ENCODE peak calls at places on chromosomes 5 and 9, in five cellular contexts. D is cardiac muscle cell; A is IMR-90; F is CD8-positive, alpha-beta T cell; R is upper lobe of right lung. L is an unnamed sample.

GRCh38 chr5:50927953-50928352 is 261.5 kb downstream of the PARP8 start:
- DNase-seq in D (no peak), A (no peak), F (no peak), R (no peak), L (no peak)

GRCh38 chr5:92917044-92917443 is 664.0 kb downstream of the NR2F1-AS1 start:
- DNase-seq in D (no peak), A (peak; percentile 31), F (no peak), R (no peak), L (no peak)

GRCh38 chr9:20280330-20280729 is 342.0 kb downstream of the MLLT3 start:
- DNase-seq in D (no peak), A (no peak), F (no peak), R (no peak), L (no peak)

GRCh38 chr5:28542968-28543367 is 1504.6 kb upstream of the CDH9 start:
- DNase-seq in D (peak; percentile 3), A (peak; percentile 11), F (no peak), R (no peak), L (no peak)

GRCh38 chr9:88536951-88537742 is 2.2 kb downstream of the NXNL2 start:
- DNase-seq in D (no peak), A (no peak), F (no peak), R (no peak), L (no peak)

GRCh38 chr9:116899337-116900006 is 212.4 kb downstream of the TRIM32 start:
- DNase-seq in D (no peak), A (peak; percentile 45), F (no peak), R (no peak), L (no peak)

GRCh38 chr5:147160923-147161663 is 73.7 kb upstream of the STK32A start:
- DNase-seq in D (no peak), A (no peak), F (no peak), R (no peak), L (no peak)

GRCh38 chr5:91293131-91293530 is 90.0 kb downstream of the ARRDC3 start:
- DNase-seq in D (peak; percentile 51), A (peak; percentile 55), F (no peak), R (no peak), L (peak; percentile 56)

GRCh38 chr5:145887976-145888574 is 15.3 kb upstream of the GRXCR2 start:
- DNase-seq in D (peak; percentile 63), A (peak; percentile 62), F (no peak), R (no peak), L (peak; percentile 56)

GRCh38 chr9:96856363-96857286 is 2.3 kb upstream of the ZNF782 start:
- DNase-seq in D (peak; percentile 78), A (peak; percentile 67), F (peak; percentile 44), R (peak; percentile 72), L (no peak)

GRCh38 chr5:143249851-143250250 is 153.6 kb downstream of the NR3C1 start:
- DNase-seq in D (no peak), A (peak; percentile 26), F (no peak), R (no peak), L (no peak)

GRCh38 chr9:33778700-33779351 is 16.5 kb upstream of the PRSS3 start:
- DNase-seq in D (peak; percentile 66), A (peak; percentile 59), F (no peak), R (no peak), L (peak; percentile 79)

GRCh38 chr9:93035821-93036351 is 22.6 kb upstream of the SUSD3 start:
- DNase-seq in D (no peak), A (no peak), F (no peak), R (no peak), L (peak; percentile 71)

GRCh38 chr5:14256026-14256690 is 113.0 kb downstream of the TRIO start:
- DNase-seq in D (no peak), A (no peak), F (no peak), R (no peak), L (no peak)

GRCh38 chr9:116359958-116360357 is 206.4 kb downstream of the PAPPA start:
- DNase-seq in D (no peak), A (no peak), F (no peak), R (no peak), L (no peak)

GRCh38 chr9:94909965-94910730 is 183.6 kb downstream of the AOPEP start:
- DNase-seq in D (no peak), A (no peak), F (no peak), R (no peak), L (no peak)

GRCh38 chr9:137085918-137086530 is 761 bp upstream of the MAN1B1 start:
- DNase-seq in D (peak; percentile 36), A (no peak), F (no peak), R (no peak), L (peak; percentile 85)

GRCh38 chr5:175728885-175729828 is 71.3 kb downstream of the HRH2 start:
- DNase-seq in D (peak; percentile 72), A (no peak), F (no peak), R (no peak), L (peak; percentile 86)

GRCh38 chr5:7317751-7318150 is 78.2 kb upstream of the ADCY2 start:
- DNase-seq in D (no peak), A (no peak), F (no peak), R (no peak), L (no peak)

GRCh38 chr9:72675586-72675985 is 154.2 kb downstream of the TMC1 start:
- DNase-seq in D (no peak), A (no peak), F (no peak), R (no peak), L (no peak)

GRCh38 chr9:105880517-105880916 is 186.2 kb downstream of the TMEM38B start:
- DNase-seq in D (no peak), A (no peak), F (no peak), R (no peak), L (no peak)

GRCh38 chr9:135083831-135084230 is 3.6 kb upstream of the OLFM1 start:
- DNase-seq in D (no peak), A (no peak), F (no peak), R (peak; percentile 67), L (no peak)

DNA sequence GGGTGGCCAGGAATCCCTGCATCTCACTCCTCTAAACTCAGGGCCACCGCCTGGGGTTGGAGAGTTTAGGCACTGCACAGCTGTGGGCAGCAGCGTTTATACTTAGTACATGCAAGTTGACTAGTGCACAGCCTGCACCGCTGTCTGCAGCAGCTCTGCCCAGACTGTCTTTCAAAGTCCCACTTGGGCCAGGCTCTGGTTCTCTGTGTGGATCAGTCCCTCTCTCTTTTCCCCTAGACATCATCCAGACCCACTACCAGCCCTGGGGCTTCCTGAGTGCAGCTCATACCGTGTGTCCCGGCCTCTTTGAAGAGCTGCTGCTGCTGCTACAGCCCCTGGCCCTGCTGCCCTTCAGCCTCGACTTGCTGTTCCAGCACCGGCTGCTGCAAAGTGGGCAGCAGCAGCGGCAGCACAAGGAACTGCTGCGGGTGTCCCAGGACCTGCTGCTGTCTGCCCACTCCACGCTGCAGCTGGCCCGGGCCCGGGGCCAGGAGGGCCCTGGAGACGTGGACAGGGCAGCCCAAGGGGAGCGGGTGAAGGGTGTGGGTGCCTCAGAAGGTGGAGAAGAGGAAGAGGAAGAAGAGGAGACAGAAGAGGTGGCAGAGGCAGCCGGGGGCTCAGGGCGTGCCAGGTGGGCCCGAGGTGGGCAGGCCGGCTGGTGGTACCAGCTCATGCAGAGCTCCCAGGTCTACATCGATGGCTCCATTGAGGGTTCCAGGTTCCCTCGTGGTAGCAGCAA is 45.1 kb upstream of the TESK1 start:
- DNase-seq in D (no peak), A (no peak), F (no peak), R (no peak), L (no peak)
- H3K36me3 ChIP-seq in D (peaks cover 13% of the 10 kb centered on the region), A (peaks cover 71% of the 10 kb centered on the region), F (no peaks in the 10 kb centered on the region), R (peaks cover 59% of the 10 kb centered on the region), L (peaks cover 8% of the 10 kb centered on the region)

GRCh38 chr5:944992-945685 is 52.5 kb downstream of the TRIP13 start:
- DNase-seq in D (no peak), A (no peak), F (no peak), R (peak; percentile 32), L (peak; percentile 28)

GRCh38 chr5:946720-947625 is 54.3 kb downstream of the TRIP13 start:
- DNase-seq in D (no peak), A (no peak), F (no peak), R (peak; percentile 61), L (peak; percentile 44)

GRCh38 chr5:944621-944927 is 51.9 kb downstream of the TRIP13 start:
- DNase-seq in D (no peak), A (no peak), F (no peak), R (no peak), L (no peak)

GRCh38 chr5:943874-944620 is 51.4 kb downstream of the TRIP13 start:
- DNase-seq in D (no peak), A (no peak), F (no peak), R (peak; percentile 40), L (peak; percentile 51)

DNA sequence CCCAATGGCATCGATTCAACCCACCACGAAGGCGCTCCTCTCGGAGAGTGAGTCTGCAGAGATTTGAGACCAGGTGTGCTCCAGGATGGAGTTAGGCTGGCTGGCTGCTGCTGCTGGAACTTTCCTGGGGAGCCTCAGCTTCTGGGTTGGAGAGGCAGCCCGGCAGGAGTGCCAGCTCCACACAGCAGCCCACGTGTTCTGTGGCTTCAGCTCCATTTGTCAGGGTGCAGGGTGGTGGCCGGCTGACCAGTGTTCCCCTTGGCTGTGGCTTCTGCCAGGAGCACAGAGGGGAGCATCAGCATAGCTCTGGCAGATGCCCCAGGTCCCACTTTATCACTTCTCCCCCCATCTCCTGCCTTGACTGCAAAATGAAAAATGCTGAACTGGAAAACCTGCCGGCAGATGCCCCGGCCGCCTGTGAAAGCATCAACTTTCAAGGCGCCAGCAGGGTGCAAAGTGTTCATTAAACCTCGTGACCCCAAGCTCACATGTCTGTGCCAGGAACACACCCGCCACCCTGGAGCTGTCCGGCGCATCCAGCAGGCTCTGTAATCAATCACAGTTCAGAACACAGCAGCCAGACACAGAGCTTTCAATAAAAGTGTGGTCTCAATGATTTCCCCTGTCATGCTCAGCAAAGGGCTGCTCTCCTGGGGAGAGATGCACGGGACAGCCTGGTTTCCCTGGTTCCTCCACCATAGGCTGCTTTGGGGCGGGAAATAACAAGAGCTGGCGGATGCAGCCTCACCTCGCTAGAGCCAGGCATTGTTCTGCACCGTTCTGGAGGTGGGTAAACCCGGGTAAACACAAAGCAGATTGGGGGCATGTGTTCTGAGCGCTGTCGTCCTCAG is 53.2 kb downstream of the TRIP13 start:
- DNase-seq in D (no peak), A (no peak), F (no peak), R (peak; percentile 53), L (peak; percentile 79)
- H3K27me3 ChIP-seq in D (peaks cover 5% of the 10 kb centered on the region), A (peaks cover 74% of the 10 kb centered on the region), F (peaks cover 8% of the 10 kb centered on the region), R (peaks cover 15% of the 10 kb centered on the region), L (no peaks in the 10 kb centered on the region)

GRCh38 chr9:6444108-6444507 is 31.1 kb downstream of the UHRF2 start:
- DNase-seq in D (no peak), A (no peak), F (no peak), R (no peak), L (no peak)
- H3K36me3 ChIP-seq in D (no peaks in the 10 kb centered on the region), A (peaks cover 13% of the 10 kb centered on the region), F (no peaks in the 10 kb centered on the region), R (no peaks in the 10 kb centered on the region), L (no peaks in the 10 kb centered on the region)

DNA sequence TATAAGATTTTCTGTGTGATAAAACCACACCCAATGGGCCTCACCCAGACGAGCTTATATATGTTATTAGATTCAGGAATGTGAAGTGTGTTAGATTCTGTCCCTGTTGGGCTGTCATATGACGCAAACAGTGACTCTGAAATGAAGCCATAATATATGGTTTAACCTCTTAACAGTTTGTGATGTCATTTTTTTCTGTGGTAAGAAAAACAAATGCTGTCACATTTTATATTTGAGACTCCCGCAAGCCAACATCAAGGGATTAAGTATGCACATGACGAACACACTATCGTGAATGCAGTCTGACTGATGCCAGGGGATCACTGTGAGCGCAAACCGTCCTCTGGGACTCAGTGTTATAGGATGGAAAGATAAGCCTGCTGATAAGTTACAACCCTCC is 321.7 kb downstream of the SH3GL2 start:
- DNase-seq in D (no peak), A (peak; percentile 10), F (no peak), R (no peak), L (no peak)
- H3K27me3 ChIP-seq in D (peaks cover 64% of the 10 kb centered on the region), A (peaks cover 6% of the 10 kb centered on the region), F (no peaks in the 10 kb centered on the region), R (peaks cover 18% of the 10 kb centered on the region), L (peaks cover 22% of the 10 kb centered on the region)